ENCODE peak calls at places on chromosome X, in five cellular contexts. D, X, M, G and T are unnamed samples.

GRCh38 chrX:140206657-140207056 is 241.3 kb upstream of the CXorf66 start:
- DNase-seq in X (no peak), M (no peak), G (no peak), D (no peak), T (no peak)

GRCh38 chrX:74426615-74427014 is 5.3 kb downstream of the SLC16A2 start:
- DNase-seq in M (no peak), G (no peak), X (no peak), D (no peak), T (no peak)

GRCh38 chrX:25067271-25068172 is 51.8 kb upstream of the ARX start:
- DNase-seq in M (no peak), G (no peak), D (no peak), X (no peak), T (no peak)

GRCh38 chrX:153939573-153939972 is 4.7 kb upstream of the NAA10 start:
- DNase-seq in M (no peak), X (no peak), D (no peak), G (no peak), T (no peak)

GRCh38 chrX:10612215-10612614 is 8.2 kb downstream of the MID1 start:
- DNase-seq in X (no peak), D (no peak), M (no peak), G (no peak), T (no peak)

GRCh38 chrX:106331606-106332005 is 163.5 kb downstream of the PWWP3B start:
- DNase-seq in X (no peak), D (no peak), G (no peak), M (no peak), T (no peak)

GRCh38 chrX:95290455-95290854 is 1394.2 kb upstream of the DIAPH2 start:
- DNase-seq in G (no peak), M (no peak), X (no peak), D (no peak), T (no peak)

GRCh38 chrX:49029876-49030275 is 13.3 kb downstream of the TFE3 start:
- DNase-seq in G (peak; percentile 84), X (peak; percentile 8), D (no peak), M (no peak), T (no peak)

GRCh38 chrX:107673933-107674479 is 45.7 kb downstream of the PRPS1 start:
- DNase-seq in X (no peak), G (peak; percentile 65), M (peak; percentile 90), D (no peak), T (peak; percentile 88)

GRCh38 chrX:32010157-32010656 is 938.4 kb upstream of the FTHL17 start:
- DNase-seq in D (no peak), G (no peak), X (no peak), M (no peak), T (no peak)

GRCh38 chrX:150544222-150544787 is 24.1 kb upstream of the MTM1 start:
- DNase-seq in X (no peak), G (peak; percentile 45), M (no peak), D (no peak), T (peak; percentile 4)

GRCh38 chrX:45712067-45712466 is 511.4 kb upstream of the DIPK2B start:
- DNase-seq in G (no peak), M (no peak), D (no peak), X (no peak), T (no peak)

GRCh38 chrX:24494544-24495113 is 29.5 kb downstream of the PDK3 start:
- DNase-seq in M (no peak), D (peak; percentile 64), X (peak; percentile 14), G (peak; percentile 71), T (no peak)

GRCh38 chrX:119455264-119455663 is 13.0 kb upstream of the SLC25A5 start:
- DNase-seq in X (no peak), M (no peak), G (no peak), D (peak; percentile 34), T (no peak)

GRCh38 chrX:40501456-40501855 is 79.3 kb upstream of the ATP6AP2 start:
- DNase-seq in G (no peak), M (no peak), D (no peak), X (no peak), T (no peak)

GRCh38 chrX:71178908-71179307 is 34.3 kb downstream of the NLGN3 start:
- DNase-seq in X (peak; percentile 65), D (peak; percentile 48), G (peak; percentile 59), M (peak; percentile 37), T (peak; percentile 13)

GRCh38 chrX:119186763-119187162 is 49.3 kb upstream of the PGRMC1 start:
- DNase-seq in M (no peak), X (no peak), G (no peak), D (no peak), T (no peak)

GRCh38 chrX:110089656-110090404 is 86.9 kb downstream of the TMEM164 start:
- DNase-seq in G (no peak), M (no peak), D (no peak), X (no peak), T (no peak)

GRCh38 chrX:27924261-27924660 is 57.0 kb downstream of the DCAF8L1 start:
- DNase-seq in M (no peak), X (no peak), D (no peak), G (no peak), T (no peak)

GRCh38 chrX:110692876-110693275 is 102.7 kb downstream of the CHRDL1 start:
- DNase-seq in X (no peak), D (no peak), M (no peak), G (no peak), T (no peak)

GRCh38 chrX:144275403-144275802 is 391.5 kb downstream of the UBE2NL start:
- DNase-seq in G (no peak), X (no peak), M (no peak), D (no peak), T (no peak)

GRCh38 chrX:123924181-123924580 is 37.3 kb upstream of the STAG2 start:
- DNase-seq in D (no peak), M (no peak), X (no peak), G (no peak), T (no peak)

GRCh38 chrX:40821780-40822179 is 86.4 kb upstream of the MED14 start:
- DNase-seq in D (no peak), G (no peak), M (no peak), X (no peak), T (no peak)

GRCh38 chrX:42948723-42949122 is 170.8 kb upstream of the PPP1R2C start:
- DNase-seq in G (no peak), D (no peak), M (no peak), X (no peak), T (no peak)

GRCh38 chrX:18889982-18890381 is 93.9 kb downstream of the PHKA2 start:
- DNase-seq in X (no peak), M (no peak), D (no peak), G (no peak), T (no peak)

GRCh38 chrX:47200385-47201150 is 6.9 kb downstream of the UBA1 start:
- DNase-seq in D (no peak), M (peak; percentile 52), G (peak; percentile 65), X (peak; percentile 58), T (no peak)

GRCh38 chrX:10079155-10079711 is 77.5 kb upstream of the CLCN4 start:
- DNase-seq in D (no peak), G (no peak), X (no peak), M (no peak), T (no peak)

GRCh38 chrX:71222929-71223328 is at the start of gene GJB1:
- DNase-seq in M (no peak), D (no peak), G (no peak), X (no peak), T (no peak)

GRCh38 chrX:132837126-132837525 is 121.3 kb downstream of the HS6ST2 start:
- DNase-seq in G (peak; percentile 25), D (peak; percentile 32), X (no peak), M (no peak), T (no peak)

GRCh38 chrX:13479452-13479813 is 90.0 kb upstream of the EGFL6 start:
- DNase-seq in G (no peak), X (no peak), D (no peak), M (no peak), T (no peak)

GRCh38 chrX:8726031-8726652 is 5.8 kb downstream of the ANOS1 start:
- DNase-seq in D (no peak), G (no peak), X (peak; percentile 17), M (no peak), T (no peak)

GRCh38 chrX:40174594-40175415 is 77.0 kb upstream of the BCOR start:
- DNase-seq in M (peak; percentile 70), G (peak; percentile 48), D (peak; percentile 27), X (peak; percentile 72), T (peak; percentile 53)

GRCh38 chrX:17440836-17441235 is 65.8 kb downstream of the NHS start:
- DNase-seq in D (no peak), G (no peak), M (no peak), X (no peak), T (no peak)

GRCh38 chrX:152898442-152898841 is 575 bp downstream of the ZNF185 start:
- DNase-seq in M (no peak), D (no peak), X (no peak), G (no peak), T (no peak)

GRCh38 chrX:11664211-11664888 is 1.4 kb downstream of the ARHGAP6 start:
- DNase-seq in X (peak; percentile 20), D (no peak), G (no peak), M (no peak), T (no peak)

GRCh38 chrX:100368167-100368566 is 41.9 kb downstream of the PCDH19 start:
- DNase-seq in X (peak; percentile 8), M (no peak), G (no peak), D (no peak), T (no peak)

GRCh38 chrX:66054978-66055377 is 15.1 kb upstream of the VSIG4 start:
- DNase-seq in D (no peak), G (no peak), M (no peak), X (no peak), T (no peak)